ENCODE peak calls at places on chromosomes 13 and 19, in seven cellular contexts. One of them, this sample, is unnamed.

GRCh38 chr13:41722684-41723083 is 238.2 kb downstream of the VWA8 start:
- DNase-seq in activated B cell treated with CpG ODN at 0.5 μM for 24 hours: no peak
- DNase-seq in stomach: no peak
- DNase-seq in transverse colon: no peak
- DNase-seq in cardiac muscle cell: no peak
- DNase-seq in cardiac fibroblast: no peak
- DNase-seq in left ventricle myocardium inferior: no peak
- DNase-seq in this sample: no peak

GRCh38 chr13:52786747-52787146 is 47.1 kb upstream of the CNMD start:
- DNase-seq in activated B cell treated with CpG ODN at 0.5 μM for 24 hours: no peak
- DNase-seq in stomach: no peak
- DNase-seq in transverse colon: no peak
- DNase-seq in cardiac muscle cell: no peak
- DNase-seq in cardiac fibroblast: no peak
- DNase-seq in left ventricle myocardium inferior: no peak
- DNase-seq in this sample: no peak

GRCh38 chr19:48565090-48565489 is 13.1 kb downstream of the SULT2B1 start:
- DNase-seq in activated B cell treated with CpG ODN at 0.5 μM for 24 hours: no peak
- DNase-seq in stomach: no peak
- DNase-seq in transverse colon: no peak
- DNase-seq in cardiac muscle cell: no peak
- DNase-seq in cardiac fibroblast: peak; percentile 59
- DNase-seq in left ventricle myocardium inferior: no peak
- DNase-seq in this sample: no peak

GRCh38 chr19:38735257-38735686 is 9.0 kb downstream of the CAPN12 start:
- DNase-seq in activated B cell treated with CpG ODN at 0.5 μM for 24 hours: peak; percentile 49
- DNase-seq in stomach: peak; percentile 52
- DNase-seq in transverse colon: peak; percentile 73
- DNase-seq in cardiac muscle cell: peak; percentile 46
- DNase-seq in cardiac fibroblast: no peak
- DNase-seq in left ventricle myocardium inferior: no peak
- DNase-seq in this sample: no peak

GRCh38 chr19:13843104-13843921 is 33.6 kb upstream of the NANOS3 start:
- DNase-seq in activated B cell treated with CpG ODN at 0.5 μM for 24 hours: no peak
- DNase-seq in stomach: peak; percentile 78
- DNase-seq in transverse colon: peak; percentile 75
- DNase-seq in cardiac muscle cell: peak; percentile 42
- DNase-seq in cardiac fibroblast: peak; percentile 65
- DNase-seq in left ventricle myocardium inferior: peak; percentile 56
- DNase-seq in this sample: peak; percentile 65

GRCh38 chr13:99312493-99312883 is 5.3 kb upstream of the GPR183 start:
- DNase-seq in activated B cell treated with CpG ODN at 0.5 μM for 24 hours: no peak
- DNase-seq in stomach: no peak
- DNase-seq in transverse colon: peak; percentile 45
- DNase-seq in cardiac muscle cell: no peak
- DNase-seq in cardiac fibroblast: peak; percentile 92
- DNase-seq in left ventricle myocardium inferior: peak; percentile 45
- DNase-seq in this sample: no peak

GRCh38 chr13:111093136-111093535 is 22.0 kb upstream of the ARHGEF7 start:
- DNase-seq in activated B cell treated with CpG ODN at 0.5 μM for 24 hours: no peak
- DNase-seq in stomach: no peak
- DNase-seq in transverse colon: no peak
- DNase-seq in cardiac muscle cell: no peak
- DNase-seq in cardiac fibroblast: no peak
- DNase-seq in left ventricle myocardium inferior: no peak
- DNase-seq in this sample: no peak

GRCh38 chr19:47239610-47240296 is 8.8 kb upstream of the BBC3 start:
- DNase-seq in activated B cell treated with CpG ODN at 0.5 μM for 24 hours: peak; percentile 55
- DNase-seq in stomach: peak; percentile 58
- DNase-seq in transverse colon: peak; percentile 59
- DNase-seq in cardiac muscle cell: peak; percentile 59
- DNase-seq in cardiac fibroblast: peak; percentile 19
- DNase-seq in left ventricle myocardium inferior: peak; percentile 40
- DNase-seq in this sample: peak; percentile 71

GRCh38 chr19:33821871-33822270 is 25.2 kb downstream of the KCTD15 start:
- DNase-seq in activated B cell treated with CpG ODN at 0.5 μM for 24 hours: no peak
- DNase-seq in stomach: no peak
- DNase-seq in transverse colon: no peak
- DNase-seq in cardiac muscle cell: no peak
- DNase-seq in cardiac fibroblast: peak; percentile 13
- DNase-seq in left ventricle myocardium inferior: no peak
- DNase-seq in this sample: no peak

GRCh38 chr13:50979187-50979586 is 69.6 kb downstream of the RNASEH2B start:
- DNase-seq in activated B cell treated with CpG ODN at 0.5 μM for 24 hours: no peak
- DNase-seq in stomach: no peak
- DNase-seq in transverse colon: no peak
- DNase-seq in cardiac muscle cell: no peak
- DNase-seq in cardiac fibroblast: no peak
- DNase-seq in left ventricle myocardium inferior: no peak
- DNase-seq in this sample: no peak

GRCh38 chr13:75802161-75802560 is 166.0 kb downstream of the LMO7 start:
- DNase-seq in activated B cell treated with CpG ODN at 0.5 μM for 24 hours: no peak
- DNase-seq in stomach: no peak
- DNase-seq in transverse colon: no peak
- DNase-seq in cardiac muscle cell: no peak
- DNase-seq in cardiac fibroblast: no peak
- DNase-seq in left ventricle myocardium inferior: no peak
- DNase-seq in this sample: no peak

GRCh38 chr19:38617764-38618589 is at the start of gene MAP4K1:
- DNase-seq in activated B cell treated with CpG ODN at 0.5 μM for 24 hours: peak; percentile 90
- DNase-seq in stomach: peak; percentile 53
- DNase-seq in transverse colon: peak; percentile 78
- DNase-seq in cardiac muscle cell: no peak
- DNase-seq in cardiac fibroblast: no peak
- DNase-seq in left ventricle myocardium inferior: peak; percentile 37
- DNase-seq in this sample: no peak

GRCh38 chr13:32645854-32646253 is 59.6 kb downstream of the PDS5B start:
- DNase-seq in activated B cell treated with CpG ODN at 0.5 μM for 24 hours: no peak
- DNase-seq in stomach: no peak
- DNase-seq in transverse colon: no peak
- DNase-seq in cardiac muscle cell: no peak
- DNase-seq in cardiac fibroblast: no peak
- DNase-seq in left ventricle myocardium inferior: no peak
- DNase-seq in this sample: no peak

GRCh38 chr13:72774019-72774418 is 7.7 kb downstream of the DIS3 start:
- DNase-seq in activated B cell treated with CpG ODN at 0.5 μM for 24 hours: no peak
- DNase-seq in stomach: no peak
- DNase-seq in transverse colon: no peak
- DNase-seq in cardiac muscle cell: no peak
- DNase-seq in cardiac fibroblast: peak; percentile 59
- DNase-seq in left ventricle myocardium inferior: no peak
- DNase-seq in this sample: no peak

GRCh38 chr19:35247526-35248309 is 1.1 kb upstream of the LSR start:
- DNase-seq in activated B cell treated with CpG ODN at 0.5 μM for 24 hours: peak; percentile 59
- DNase-seq in stomach: peak; percentile 93
- DNase-seq in transverse colon: peak; percentile 94
- DNase-seq in cardiac muscle cell: peak; percentile 96
- DNase-seq in cardiac fibroblast: no peak
- DNase-seq in left ventricle myocardium inferior: no peak
- DNase-seq in this sample: no peak

GRCh38 chr19:49415102-49415809 is 8.0 kb downstream of the PTH2 start:
- DNase-seq in activated B cell treated with CpG ODN at 0.5 μM for 24 hours: no peak
- DNase-seq in stomach: no peak
- DNase-seq in transverse colon: no peak
- DNase-seq in cardiac muscle cell: no peak
- DNase-seq in cardiac fibroblast: peak; percentile 28
- DNase-seq in left ventricle myocardium inferior: no peak
- DNase-seq in this sample: no peak

GRCh38 chr13:28423010-28423409 is 71.9 kb downstream of the FLT1 start:
- DNase-seq in activated B cell treated with CpG ODN at 0.5 μM for 24 hours: peak; percentile 48
- DNase-seq in stomach: no peak
- DNase-seq in transverse colon: peak; percentile 21
- DNase-seq in cardiac muscle cell: no peak
- DNase-seq in cardiac fibroblast: no peak
- DNase-seq in left ventricle myocardium inferior: peak; percentile 24
- DNase-seq in this sample: no peak

GRCh38 chr13:99124695-99125334 is 75.8 kb upstream of the UBAC2 start:
- DNase-seq in activated B cell treated with CpG ODN at 0.5 μM for 24 hours: no peak
- DNase-seq in stomach: no peak
- DNase-seq in transverse colon: no peak
- DNase-seq in cardiac muscle cell: no peak
- DNase-seq in cardiac fibroblast: peak; percentile 91
- DNase-seq in left ventricle myocardium inferior: no peak
- DNase-seq in this sample: peak; percentile 65

GRCh38 chr13:59793107-59793506 is 370.6 kb downstream of the DIAPH3 start:
- DNase-seq in activated B cell treated with CpG ODN at 0.5 μM for 24 hours: no peak
- DNase-seq in stomach: no peak
- DNase-seq in transverse colon: no peak
- DNase-seq in cardiac muscle cell: no peak
- DNase-seq in cardiac fibroblast: no peak
- DNase-seq in left ventricle myocardium inferior: no peak
- DNase-seq in this sample: no peak

GRCh38 chr19:7947939-7948338 is 4.5 kb upstream of the TIMM44 start:
- DNase-seq in activated B cell treated with CpG ODN at 0.5 μM for 24 hours: no peak
- DNase-seq in stomach: no peak
- DNase-seq in transverse colon: no peak
- DNase-seq in cardiac muscle cell: no peak
- DNase-seq in cardiac fibroblast: peak; percentile 48
- DNase-seq in left ventricle myocardium inferior: no peak
- DNase-seq in this sample: no peak

GRCh38 chr13:48961379-48961778 is 14.3 kb upstream of the FNDC3A start:
- DNase-seq in activated B cell treated with CpG ODN at 0.5 μM for 24 hours: no peak
- DNase-seq in stomach: no peak
- DNase-seq in transverse colon: no peak
- DNase-seq in cardiac muscle cell: no peak
- DNase-seq in cardiac fibroblast: no peak
- DNase-seq in left ventricle myocardium inferior: no peak
- DNase-seq in this sample: no peak

GRCh38 chr13:78610381-78610883 is 7.1 kb upstream of the POU4F1 start:
- DNase-seq in activated B cell treated with CpG ODN at 0.5 μM for 24 hours: no peak
- DNase-seq in stomach: no peak
- DNase-seq in transverse colon: no peak
- DNase-seq in cardiac muscle cell: no peak
- DNase-seq in cardiac fibroblast: no peak
- DNase-seq in left ventricle myocardium inferior: no peak
- DNase-seq in this sample: peak; percentile 85

GRCh38 chr19:18158471-18158870 is 5.5 kb downstream of the PIK3R2 start:
- DNase-seq in activated B cell treated with CpG ODN at 0.5 μM for 24 hours: no peak
- DNase-seq in stomach: no peak
- DNase-seq in transverse colon: no peak
- DNase-seq in cardiac muscle cell: no peak
- DNase-seq in cardiac fibroblast: no peak
- DNase-seq in left ventricle myocardium inferior: no peak
- DNase-seq in this sample: no peak

GRCh38 chr19:12090807-12091206 is 26.3 kb downstream of the ZNF844 start:
- DNase-seq in activated B cell treated with CpG ODN at 0.5 μM for 24 hours: peak; percentile 20
- DNase-seq in stomach: peak; percentile 60
- DNase-seq in transverse colon: peak; percentile 58
- DNase-seq in cardiac muscle cell: peak; percentile 83
- DNase-seq in cardiac fibroblast: peak; percentile 75
- DNase-seq in left ventricle myocardium inferior: peak; percentile 57
- DNase-seq in this sample: peak; percentile 83

GRCh38 chr19:1264801-1265610 is 4.1 kb upstream of the CIRBP start:
- DNase-seq in activated B cell treated with CpG ODN at 0.5 μM for 24 hours: peak; percentile 66
- DNase-seq in stomach: peak; percentile 73
- DNase-seq in transverse colon: peak; percentile 79
- DNase-seq in cardiac muscle cell: peak; percentile 64
- DNase-seq in cardiac fibroblast: peak; percentile 94
- DNase-seq in left ventricle myocardium inferior: peak; percentile 72
- DNase-seq in this sample: peak; percentile 80

GRCh38 chr19:50513746-50514345 is at the start of gene ASPDH:
- DNase-seq in activated B cell treated with CpG ODN at 0.5 μM for 24 hours: no peak
- DNase-seq in stomach: no peak
- DNase-seq in transverse colon: no peak
- DNase-seq in cardiac muscle cell: no peak
- DNase-seq in cardiac fibroblast: no peak
- DNase-seq in left ventricle myocardium inferior: no peak
- DNase-seq in this sample: no peak

GRCh38 chr19:588093-588742 is 1.5 kb upstream of the HCN2 start:
- DNase-seq in activated B cell treated with CpG ODN at 0.5 μM for 24 hours: peak; percentile 38
- DNase-seq in stomach: peak; percentile 70
- DNase-seq in transverse colon: peak; percentile 76
- DNase-seq in cardiac muscle cell: peak; percentile 81
- DNase-seq in cardiac fibroblast: peak; percentile 70
- DNase-seq in left ventricle myocardium inferior: peak; percentile 79
- DNase-seq in this sample: peak; percentile 97

GRCh38 chr13:57557979-57558529 is 73.5 kb upstream of the PCDH17 start:
- DNase-seq in activated B cell treated with CpG ODN at 0.5 μM for 24 hours: no peak
- DNase-seq in stomach: no peak
- DNase-seq in transverse colon: no peak
- DNase-seq in cardiac muscle cell: peak; percentile 33
- DNase-seq in cardiac fibroblast: peak; percentile 9
- DNase-seq in left ventricle myocardium inferior: no peak
- DNase-seq in this sample: peak; percentile 59
- TF ChIP-seq CTCF in activated B cell treated with CpG ODN at 0.5 μM for 24 hours: no peak
- TF ChIP-seq CTCF in stomach: no peak
- TF ChIP-seq CTCF in transverse colon: no peak
- TF ChIP-seq CTCF in cardiac muscle cell: no peak
- TF ChIP-seq CTCF in cardiac fibroblast: no peak
- TF ChIP-seq CTCF in left ventricle myocardium inferior: no peak
- TF ChIP-seq CTCF in this sample: peak; percentile 53

GRCh38 chr13:29761815-29762214 is 88.6 kb downstream of the UBL3 start:
- DNase-seq in activated B cell treated with CpG ODN at 0.5 μM for 24 hours: no peak
- DNase-seq in stomach: no peak
- DNase-seq in transverse colon: no peak
- DNase-seq in cardiac muscle cell: no peak
- DNase-seq in cardiac fibroblast: no peak
- DNase-seq in left ventricle myocardium inferior: no peak
- DNase-seq in this sample: no peak
- TF ChIP-seq CTCF in activated B cell treated with CpG ODN at 0.5 μM for 24 hours: no peak
- TF ChIP-seq CTCF in stomach: no peak
- TF ChIP-seq CTCF in transverse colon: no peak
- TF ChIP-seq CTCF in cardiac muscle cell: no peak
- TF ChIP-seq CTCF in cardiac fibroblast: no peak
- TF ChIP-seq CTCF in left ventricle myocardium inferior: no peak
- TF ChIP-seq CTCF in this sample: no peak

GRCh38 chr13:89695343-89696257 is 1651.9 kb upstream of the MIR17HG start:
- DNase-seq in activated B cell treated with CpG ODN at 0.5 μM for 24 hours: no peak
- DNase-seq in stomach: peak; percentile 39
- DNase-seq in transverse colon: peak; percentile 9
- DNase-seq in cardiac muscle cell: peak; percentile 68
- DNase-seq in cardiac fibroblast: peak; percentile 50
- DNase-seq in left ventricle myocardium inferior: no peak
- DNase-seq in this sample: peak; percentile 76
- TF ChIP-seq CTCF in activated B cell treated with CpG ODN at 0.5 μM for 24 hours: no peak
- TF ChIP-seq CTCF in stomach: no peak
- TF ChIP-seq CTCF in transverse colon: peak; percentile 45
- TF ChIP-seq CTCF in cardiac muscle cell: peak; percentile 71
- TF ChIP-seq CTCF in cardiac fibroblast: peak; percentile 67
- TF ChIP-seq CTCF in left ventricle myocardium inferior: peak; percentile 77
- TF ChIP-seq CTCF in this sample: peak; percentile 82

DNA sequence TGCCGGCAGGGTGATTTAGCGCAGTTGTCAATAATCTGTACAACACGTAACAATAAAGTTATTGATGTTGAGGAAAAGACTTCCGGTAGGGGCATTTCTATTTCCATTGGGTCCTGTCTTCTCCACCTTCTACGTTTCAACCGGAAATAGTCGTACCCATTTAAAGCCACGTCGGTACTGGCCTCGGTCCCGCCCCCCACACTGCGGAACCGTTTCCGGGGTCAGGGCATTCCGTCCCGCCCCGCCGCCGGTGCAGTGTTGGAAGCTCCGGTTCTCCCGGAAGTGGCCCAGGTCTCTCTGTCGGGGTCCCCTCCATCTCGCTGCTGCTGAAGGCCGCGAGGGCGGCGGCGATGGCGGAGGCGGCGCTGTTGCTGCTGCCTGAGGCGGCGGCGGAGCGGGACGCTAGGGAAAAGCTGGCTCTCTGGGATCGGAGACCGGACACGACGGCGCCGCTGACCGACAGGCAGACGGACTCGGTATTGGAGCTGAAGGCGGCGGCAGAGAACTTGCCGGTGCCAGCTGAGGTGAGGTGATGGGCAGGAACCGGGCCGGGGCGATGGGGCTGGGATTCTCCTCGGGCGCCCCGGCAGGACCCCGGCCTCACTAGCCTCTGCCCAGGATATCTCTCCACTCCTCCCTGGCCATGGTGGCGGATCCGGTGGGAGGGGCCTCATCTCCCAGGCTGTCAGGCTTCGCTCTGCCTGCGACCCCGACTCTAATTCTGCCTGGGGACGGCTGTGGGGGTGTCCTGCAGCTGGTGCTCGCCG is at the start of gene COG3:
- DNase-seq in activated B cell treated with CpG ODN at 0.5 μM for 24 hours: peak; percentile 90
- DNase-seq in stomach: peak; percentile 96
- DNase-seq in transverse colon: peak; percentile 97
- DNase-seq in cardiac muscle cell: peak; percentile 95
- DNase-seq in cardiac fibroblast: peak; percentile 98
- DNase-seq in left ventricle myocardium inferior: peak; percentile 94
- DNase-seq in this sample: peak; percentile 98
- TF ChIP-seq CTCF in activated B cell treated with CpG ODN at 0.5 μM for 24 hours: no peak
- TF ChIP-seq CTCF in stomach: no peak
- TF ChIP-seq CTCF in transverse colon: no peak
- TF ChIP-seq CTCF in cardiac muscle cell: peak; percentile 41
- TF ChIP-seq CTCF in cardiac fibroblast: no peak
- TF ChIP-seq CTCF in left ventricle myocardium inferior: no peak
- TF ChIP-seq CTCF in this sample: peak; percentile 19